ENCODE peak calls at places on chromosomes 4 and X, in four cellular contexts. One of them, this sample, is unnamed.

GRCh38 chr4:158176108-158176507 is 3.3 kb upstream of the GASK1B start:
- DNase-seq in cardiac muscle cell: no peak
- DNase-seq in RWPE2: no peak
- DNase-seq in fibroblast of lung: no peak
- DNase-seq in this sample: peak

GRCh38 chr4:26907731-26908599 is 47.3 kb downstream of the STIM2 start:
- DNase-seq in cardiac muscle cell: no peak
- DNase-seq in RWPE2: no peak
- DNase-seq in fibroblast of lung: no peak
- DNase-seq in this sample: no peak

GRCh38 chr4:47122592-47123291 is 91.4 kb downstream of the GABRB1 start:
- DNase-seq in cardiac muscle cell: peak
- DNase-seq in RWPE2: no peak
- DNase-seq in fibroblast of lung: peak
- DNase-seq in this sample: peak

GRCh38 chrX:35439692-35440091 is 358.4 kb upstream of the MAGEB16 start:
- DNase-seq in cardiac muscle cell: no peak
- DNase-seq in RWPE2: no peak
- DNase-seq in fibroblast of lung: no peak
- DNase-seq in this sample: no peak

GRCh38 chr4:15343581-15343980 is 84.3 kb upstream of the C1QTNF7 start:
- DNase-seq in cardiac muscle cell: peak
- DNase-seq in RWPE2: no peak
- DNase-seq in fibroblast of lung: no peak
- DNase-seq in this sample: no peak

GRCh38 chr4:32106767-32107166 is 1386.6 kb downstream of the PCDH7 start:
- DNase-seq in cardiac muscle cell: no peak
- DNase-seq in RWPE2: no peak
- DNase-seq in fibroblast of lung: no peak
- DNase-seq in this sample: no peak

GRCh38 chr4:114081783-114082182 is 102.3 kb upstream of the ARSJ start:
- DNase-seq in cardiac muscle cell: no peak
- DNase-seq in RWPE2: no peak
- DNase-seq in fibroblast of lung: no peak
- DNase-seq in this sample: no peak

GRCh38 chr4:16597829-16598228 is 300.6 kb downstream of the LDB2 start:
- DNase-seq in cardiac muscle cell: peak
- DNase-seq in RWPE2: no peak
- DNase-seq in fibroblast of lung: no peak
- DNase-seq in this sample: peak

GRCh38 chr4:85761803-85762202 is 286.9 kb downstream of the ARHGAP24 start:
- DNase-seq in cardiac muscle cell: peak
- DNase-seq in RWPE2: no peak
- DNase-seq in fibroblast of lung: peak
- DNase-seq in this sample: peak

GRCh38 chr4:158824425-158825274 is 55.8 kb downstream of the FNIP2 start:
- DNase-seq in cardiac muscle cell: peak
- DNase-seq in RWPE2: no peak
- DNase-seq in fibroblast of lung: peak
- DNase-seq in this sample: peak

GRCh38 chr4:128342762-128343161 is 55.1 kb upstream of the PGRMC2 start:
- DNase-seq in cardiac muscle cell: no peak
- DNase-seq in RWPE2: no peak
- DNase-seq in fibroblast of lung: no peak
- DNase-seq in this sample: no peak

GRCh38 chr4:128337863-128338262 is 50.2 kb upstream of the PGRMC2 start:
- DNase-seq in cardiac muscle cell: no peak
- DNase-seq in RWPE2: no peak
- DNase-seq in fibroblast of lung: no peak
- DNase-seq in this sample: no peak

GRCh38 chr4:128345650-128346049 is 58.0 kb upstream of the PGRMC2 start:
- DNase-seq in cardiac muscle cell: no peak
- DNase-seq in RWPE2: no peak
- DNase-seq in fibroblast of lung: no peak
- DNase-seq in this sample: peak

GRCh38 chr4:128338634-128339355 is 51.2 kb upstream of the PGRMC2 start:
- DNase-seq in cardiac muscle cell: peak
- DNase-seq in RWPE2: no peak
- DNase-seq in fibroblast of lung: peak
- DNase-seq in this sample: peak

GRCh38 chr4:128341634-128342033 is 54.0 kb upstream of the PGRMC2 start:
- DNase-seq in cardiac muscle cell: no peak
- DNase-seq in RWPE2: no peak
- DNase-seq in fibroblast of lung: no peak
- DNase-seq in this sample: no peak
- TF ChIP-seq CTCF in cardiac muscle cell: no peak
- TF ChIP-seq CTCF in RWPE2: no peak
- TF ChIP-seq CTCF in fibroblast of lung: no peak
- TF ChIP-seq CTCF in this sample: no peak

GRCh38 chrX:154363706-154364439 is 10.6 kb downstream of the FLNA start:
- DNase-seq in cardiac muscle cell: no peak
- DNase-seq in RWPE2: no peak
- DNase-seq in fibroblast of lung: no peak
- DNase-seq in this sample: no peak
- H3K4me3 ChIP-seq in cardiac muscle cell: no peak
- H3K4me3 ChIP-seq in RWPE2: no peak
- H3K4me3 ChIP-seq in fibroblast of lung: no peak
- H3K4me3 ChIP-seq in this sample: no peak

DNA sequence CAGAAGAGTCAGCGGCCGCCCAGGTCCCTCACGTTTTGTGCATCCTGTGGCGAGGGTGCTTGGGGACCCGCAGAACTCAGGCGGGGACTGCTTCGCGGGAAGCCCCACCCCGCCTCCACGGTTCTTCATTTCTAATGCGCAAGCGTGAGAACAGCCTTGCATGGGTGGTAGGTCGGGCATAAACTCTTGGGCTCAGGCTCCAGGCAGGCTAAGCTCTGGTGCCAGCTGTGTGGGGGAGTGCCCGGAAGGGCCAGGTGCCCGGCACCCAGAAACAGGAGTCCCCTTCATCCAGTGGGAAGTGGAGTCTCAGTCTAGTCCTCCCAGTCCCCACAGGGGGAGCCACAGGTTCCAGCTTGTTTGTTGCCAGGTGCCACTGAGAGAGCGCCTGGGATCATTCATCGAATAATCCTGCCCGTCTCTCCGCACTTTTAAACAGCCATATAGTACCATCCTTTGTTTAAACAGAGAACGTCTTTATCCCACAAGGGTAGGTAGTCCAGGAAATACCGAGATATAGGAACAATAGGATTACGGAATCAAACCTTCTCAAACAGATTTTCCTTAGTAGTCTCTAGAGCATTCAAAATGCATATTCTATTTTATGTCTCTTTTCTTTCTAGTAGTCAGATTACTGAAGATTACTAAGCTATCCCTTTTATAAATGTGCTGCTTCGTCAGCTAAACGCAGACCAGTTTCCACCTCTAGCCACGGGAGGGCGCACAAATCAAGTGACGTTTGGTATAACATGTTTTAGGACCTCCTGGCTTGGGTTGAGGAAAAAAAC is 12.7 kb upstream of the RBBP7 start:
- DNase-seq in cardiac muscle cell: peak
- DNase-seq in RWPE2: no peak
- DNase-seq in fibroblast of lung: peak
- DNase-seq in this sample: peak
- TF ChIP-seq CTCF in cardiac muscle cell: peak
- TF ChIP-seq CTCF in RWPE2: peak
- TF ChIP-seq CTCF in fibroblast of lung: peak
- TF ChIP-seq CTCF in this sample: peak

DNA sequence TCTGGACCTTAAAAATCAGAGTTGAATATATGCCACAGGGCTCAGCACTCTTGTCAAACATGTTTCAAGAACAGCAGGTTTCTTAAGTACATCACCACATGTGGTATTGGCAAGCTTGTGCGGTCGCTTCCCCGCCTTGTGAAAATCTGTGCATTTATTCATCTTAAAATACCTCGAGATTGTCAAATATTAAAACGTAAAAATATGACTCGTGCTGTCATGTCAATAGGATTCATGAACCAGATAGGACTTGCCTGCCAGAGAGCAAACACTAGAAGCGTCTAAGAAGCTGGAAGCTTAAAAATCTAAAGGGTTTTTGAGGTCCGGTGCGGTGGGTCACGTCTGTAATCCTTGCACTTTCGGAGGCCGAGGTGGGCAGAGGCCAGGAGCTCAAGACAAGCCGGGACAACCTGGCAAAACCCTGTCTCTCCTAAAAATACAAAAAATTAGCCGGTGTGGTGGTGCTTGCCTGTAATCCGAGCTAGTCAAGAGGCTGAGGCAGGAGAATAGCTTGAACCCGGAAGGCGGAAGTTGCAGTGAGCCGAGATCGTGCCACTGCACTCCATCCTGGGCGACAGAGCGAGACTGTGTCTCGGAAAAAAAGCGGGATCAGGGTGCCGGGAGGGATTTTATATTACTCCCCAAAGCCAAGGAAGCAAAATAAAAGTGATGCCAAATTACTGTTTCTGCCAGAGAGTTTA is 40.2 kb upstream of the TMEM154 start:
- DNase-seq in cardiac muscle cell: no peak
- DNase-seq in RWPE2: no peak
- DNase-seq in fibroblast of lung: no peak
- DNase-seq in this sample: no peak
- H3K4me3 ChIP-seq in cardiac muscle cell: no peak
- H3K4me3 ChIP-seq in RWPE2: no peak
- H3K4me3 ChIP-seq in fibroblast of lung: no peak
- H3K4me3 ChIP-seq in this sample: no peak